ENCODE peak calls at places on chromosomes 6 and 20, in seven cellular contexts. K is fibroblast of lung, O is natural killer cell, B is brain microvascular endothelial cell, Y is Panc1, C is HCT116, Z is endodermal cell. T is an unnamed sample.
A peak's percentile ranks its signal among the peaks of the same experiment; 100 is the strongest.

GRCh38 chr6:157244175-157244574 is 79.1 kb downstream of the TMEM242 start:
- DNase-seq in K (peak; percentile 84), O (no peak), B (peak; percentile 24), Y (no peak), C (no peak), Z (no peak), T (no peak)

GRCh38 chr6:88520445-88520844 is 354.3 kb upstream of the CNR1 start:
- DNase-seq in K (no peak), O (no peak), B (no peak), Y (no peak), C (no peak), Z (no peak), T (no peak)

GRCh38 chr20:8148501-8148900 is 16.4 kb downstream of the PLCB1 start:
- DNase-seq in K (peak; percentile 39), O (no peak), B (no peak), Y (no peak), C (no peak), Z (no peak), T (no peak)

GRCh38 chr6:156175971-156176421 is 601.2 kb upstream of the ARID1B start:
- DNase-seq in K (no peak), O (no peak), B (no peak), Y (no peak), C (peak; percentile 38), Z (peak; percentile 84), T (peak; percentile 9)

GRCh38 chr6:142518761-142519160 is 217.0 kb downstream of the ADGRG6 start:
- DNase-seq in K (no peak), O (no peak), B (no peak), Y (no peak), C (no peak), Z (no peak), T (no peak)

GRCh38 chr6:157037165-157037564 is 260.0 kb downstream of the ARID1B start:
- DNase-seq in K (no peak), O (no peak), B (no peak), Y (no peak), C (no peak), Z (no peak), T (no peak)

GRCh38 chr6:164183556-164184123 is 769.1 kb downstream of the QKI start:
- DNase-seq in K (no peak), O (no peak), B (no peak), Y (no peak), C (no peak), Z (no peak), T (no peak)

GRCh38 chr6:43242908-43243648 is at the start of gene TTBK1:
- DNase-seq in K (no peak), O (no peak), B (no peak), Y (no peak), C (no peak), Z (no peak), T (no peak)

GRCh38 chr6:148497256-148497655 is 154.6 kb downstream of the SASH1 start:
- DNase-seq in K (peak; percentile 89), O (no peak), B (peak; percentile 72), Y (no peak), C (no peak), Z (no peak), T (no peak)

GRCh38 chr6:136991614-136992013 is 53.2 kb downstream of the IL20RA start:
- DNase-seq in K (no peak), O (no peak), B (no peak), Y (no peak), C (no peak), Z (no peak), T (no peak)

GRCh38 chr20:63295422-63295821 is 2.4 kb downstream of the COL20A1 start:
- DNase-seq in K (no peak), O (no peak), B (no peak), Y (no peak), C (no peak), Z (peak; percentile 56), T (no peak)

GRCh38 chr20:51456511-51457280 is 85.8 kb downstream of the NFATC2 start:
- DNase-seq in K (peak; percentile 95), O (no peak), B (peak; percentile 94), Y (peak; percentile 89), C (peak; percentile 88), Z (peak; percentile 82), T (peak; percentile 99)

GRCh38 chr6:36897629-36898028 is 11.9 kb downstream of the C6orf89 start:
- DNase-seq in K (no peak), O (no peak), B (no peak), Y (no peak), C (no peak), Z (peak; percentile 69), T (no peak)

GRCh38 chr20:43824699-43825402 is 89.8 kb upstream of the TOX2 start:
- DNase-seq in K (peak; percentile 61), O (no peak), B (peak; percentile 40), Y (no peak), C (no peak), Z (peak; percentile 59), T (peak; percentile 19)

GRCh38 chr6:27642744-27643456 is 170.0 kb upstream of the ZNF184 start:
- DNase-seq in K (no peak), O (no peak), B (no peak), Y (no peak), C (no peak), Z (no peak), T (no peak)

GRCh38 chr6:5290500-5290899 is 29.2 kb downstream of the FARS2 start:
- DNase-seq in K (no peak), O (no peak), B (no peak), Y (no peak), C (no peak), Z (no peak), T (no peak)

GRCh38 chr6:98834060-98835031 is at the start of gene POU3F2:
- DNase-seq in K (peak; percentile 99), O (peak; percentile 23), B (peak; percentile 41), Y (no peak), C (no peak), Z (peak; percentile 98), T (peak; percentile 85)

GRCh38 chr20:64171211-64171610 is 7.0 kb downstream of the MYT1 start:
- DNase-seq in K (no peak), O (no peak), B (no peak), Y (no peak), C (no peak), Z (no peak), T (no peak)

GRCh38 chr20:48278961-48279481 is 493.7 kb upstream of the SULF2 start:
- DNase-seq in K (peak; percentile 45), O (no peak), B (no peak), Y (no peak), C (no peak), Z (peak; percentile 52), T (no peak)

GRCh38 chr20:3312940-3313656 is 74.1 kb upstream of the SLC4A11 start:
- DNase-seq in K (peak; percentile 60), O (no peak), B (peak; percentile 30), Y (no peak), C (no peak), Z (no peak), T (no peak)

GRCh38 chr20:31977080-31977479 is 9.1 kb downstream of the XKR7 start:
- DNase-seq in K (no peak), O (no peak), B (no peak), Y (no peak), C (no peak), Z (no peak), T (no peak)

GRCh38 chr6:28643017-28643740 is 117.5 kb downstream of the GPX5 start:
- DNase-seq in K (peak; percentile 81), O (no peak), B (peak; percentile 81), Y (peak; percentile 90), C (peak; percentile 88), Z (peak; percentile 90), T (peak; percentile 58)

GRCh38 chr6:100126682-100127484 is 132.9 kb upstream of the MCHR2 start:
- DNase-seq in K (no peak), O (no peak), B (no peak), Y (no peak), C (no peak), Z (no peak), T (no peak)

GRCh38 chr6:41278699-41279405 is 7.6 kb downstream of the TREM1 start:
- DNase-seq in K (peak; percentile 22), O (peak; percentile 33), B (peak; percentile 61), Y (peak; percentile 22), C (peak; percentile 69), Z (peak; percentile 92), T (peak; percentile 83)

DNA sequence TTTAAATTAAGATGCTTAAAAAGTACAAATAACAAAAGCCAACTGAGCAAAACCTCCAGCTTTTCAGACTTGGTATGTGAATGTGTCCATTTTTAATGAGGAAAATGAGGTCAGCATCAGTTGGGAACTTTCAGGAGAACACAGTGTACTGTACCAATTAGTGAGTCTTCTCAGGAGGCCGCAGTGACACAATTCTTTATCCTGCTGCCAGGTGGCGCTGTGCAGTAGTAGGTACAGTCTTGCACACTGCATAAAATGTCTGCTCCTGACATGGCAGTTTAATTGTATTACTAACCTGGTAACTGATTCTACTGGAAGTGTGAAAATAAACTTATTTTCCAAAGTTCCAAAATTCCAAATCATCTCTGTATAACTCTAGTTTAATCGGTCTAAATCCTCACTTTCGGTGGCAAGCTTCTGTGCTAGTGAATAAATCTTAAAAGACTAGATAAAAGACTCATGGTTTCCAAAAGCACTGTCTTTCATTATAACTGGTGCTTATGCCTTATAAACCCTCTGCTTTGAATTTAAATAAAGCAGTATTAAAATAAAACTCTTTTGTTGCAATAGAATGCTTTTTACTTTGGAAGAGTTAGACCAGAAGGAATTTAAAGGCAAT is 214.8 kb upstream of the MMS22L start:
- DNase-seq in K (peak; percentile 65), O (no peak), B (peak; percentile 64), Y (peak; percentile 43), C (peak; percentile 49), Z (peak; percentile 78), T (peak; percentile 65)
- TF ChIP-seq CTCF in K (peak; percentile 91), O (peak; percentile 44), B (peak; percentile 90), Y (peak; percentile 91), C (peak; percentile 84), Z (peak; percentile 96), T (peak; percentile 70)

GRCh38 chr20:21125072-21125848 is 622 bp upstream of the KIZ start:
- DNase-seq in K (peak; percentile 43), O (no peak), B (peak; percentile 46), Y (peak; percentile 58), C (peak; percentile 39), Z (no peak), T (peak; percentile 12)
- TF ChIP-seq CTCF in K (no peak), O (no peak), B (peak; percentile 48), Y (no peak), C (peak; percentile 27), Z (peak; percentile 53), T (no peak)

GRCh38 chr6:19697744-19698290 is 139.4 kb upstream of the ID4 start:
- DNase-seq in K (peak; percentile 97), O (no peak), B (peak; percentile 91), Y (no peak), C (no peak), Z (no peak), T (no peak)
- TF ChIP-seq CTCF in K (no peak), O (no peak), B (no peak), Y (no peak), C (no peak), Z (no peak), T (no peak)

DNA sequence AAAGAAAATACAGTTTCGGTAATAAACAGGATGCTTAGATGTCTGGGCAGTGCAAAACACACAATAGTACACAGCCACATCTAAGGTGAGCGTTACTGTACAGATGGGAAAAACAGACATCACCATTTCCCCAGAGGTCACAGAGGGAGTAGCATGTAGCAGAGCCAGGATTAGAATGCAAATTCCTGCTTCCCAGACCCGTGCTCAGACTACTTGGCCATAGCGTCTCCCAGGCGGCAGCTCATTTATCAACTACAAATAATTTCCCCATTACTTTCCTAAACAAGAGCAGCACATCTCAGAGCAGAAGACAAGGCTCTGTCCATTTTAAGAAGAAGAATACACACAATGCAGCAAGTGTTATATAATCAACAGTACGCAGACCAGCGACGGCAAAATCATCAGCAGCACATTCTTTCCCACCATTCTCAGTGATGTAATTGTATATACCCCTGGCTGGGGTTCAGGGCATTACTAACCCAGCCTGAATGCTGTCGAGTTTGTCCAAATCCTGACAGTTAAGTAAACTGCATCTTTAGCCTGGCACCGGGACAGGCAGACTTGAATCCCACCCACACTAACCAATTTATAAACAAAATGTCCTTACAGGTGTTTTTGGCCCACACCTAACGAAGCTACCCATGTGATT is 61.9 kb downstream of the CNKSR3 start:
- DNase-seq in K (peak; percentile 94), O (no peak), B (peak; percentile 86), Y (no peak), C (no peak), Z (no peak), T (no peak)
- TF ChIP-seq CTCF in K (peak; percentile 38), O (no peak), B (peak; percentile 46), Y (no peak), C (peak; percentile 14), Z (peak; percentile 63), T (no peak)

T was measured in Calu3.